ENCODE peak calls at places on chromosomes 3 and 15, in four cellular contexts. V, J, I and Z are unnamed samples.

GRCh38 chr15:71781179-71781964 is 29.0 kb upstream of the NR2E3 start:
- DNase-seq in J (no peak), I (no peak), V (peak), Z (no peak)

GRCh38 chr3:113043686-113044085 is 52.9 kb downstream of the GTPBP8 start:
- DNase-seq in J (no peak), V (no peak), I (no peak), Z (no peak)

GRCh38 chr3:107524214-107525100 is 1.7 kb downstream of the BBX start:
- DNase-seq in J (peak), I (peak), V (peak), Z (peak)

GRCh38 chr3:29525254-29525881 is 244.5 kb downstream of the RBMS3 start:
- DNase-seq in V (no peak), I (no peak), J (peak), Z (peak)

GRCh38 chr15:76310470-76311070 is 699 bp downstream of the ETFA start:
- DNase-seq in I (no peak), J (no peak), V (no peak), Z (peak)

GRCh38 chr3:71103430-71103881 is 480.1 kb downstream of the FOXP1 start:
- DNase-seq in J (peak), I (peak), V (no peak), Z (peak)

GRCh38 chr15:47473857-47474256 is 243.4 kb upstream of the SEMA6D start:
- DNase-seq in V (no peak), J (peak), I (no peak), Z (no peak)

GRCh38 chr15:76190070-76190564 is 121.2 kb downstream of the ETFA start:
- DNase-seq in I (no peak), J (no peak), V (no peak), Z (no peak)

GRCh38 chr3:17631617-17632016 is 110.8 kb downstream of the TBC1D5 start:
- DNase-seq in J (no peak), I (no peak), V (no peak), Z (no peak)

GRCh38 chr3:188468196-188468595 is 314.2 kb downstream of the LPP start:
- DNase-seq in V (no peak), J (no peak), I (no peak), Z (peak)

GRCh38 chr3:44525060-44525459 is 29.9 kb upstream of the ZKSCAN7 start:
- DNase-seq in J (no peak), I (no peak), V (no peak), Z (no peak)

GRCh38 chr15:68586274-68586961 is 7.6 kb downstream of the CORO2B start:
- DNase-seq in J (no peak), I (no peak), V (peak), Z (peak)

GRCh38 chr15:75138016-75138999 is 63.4 kb upstream of the C15orf39 start:
- DNase-seq in V (no peak), I (no peak), J (no peak), Z (no peak)

GRCh38 chr15:68843425-68844311 is 23.0 kb upstream of the ANP32A start:
- DNase-seq in V (no peak), J (peak), I (peak), Z (peak)

GRCh38 chr3:125186800-125187598 is 25.5 kb downstream of the SLC12A8 start:
- DNase-seq in V (no peak), I (no peak), J (no peak), Z (no peak)

GRCh38 chr3:36840453-36840921 is 76.1 kb upstream of the DCLK3 start:
- DNase-seq in I (no peak), V (no peak), J (no peak), Z (no peak)

GRCh38 chr15:66378814-66379430 is 7.8 kb upstream of the MAP2K1 start:
- DNase-seq in V (no peak), I (no peak), J (no peak), Z (no peak)

GRCh38 chr15:27847775-27848710 is 251.1 kb downstream of the OCA2 start:
- DNase-seq in V (no peak), J (no peak), I (no peak), Z (no peak)

GRCh38 chr15:60079210-60079609 is 75.1 kb downstream of the FOXB1 start:
- DNase-seq in J (no peak), V (no peak), I (no peak), Z (peak)

GRCh38 chr3:143252931-143253330 is 133.4 kb downstream of the CHST2 start:
- DNase-seq in V (no peak), J (no peak), I (no peak), Z (no peak)

GRCh38 chr15:33007295-33007855 is 187.1 kb downstream of the FMN1 start:
- DNase-seq in I (no peak), V (peak), J (no peak), Z (peak)

GRCh38 chr15:39388118-39388517 is 192.8 kb upstream of the THBS1 start:
- DNase-seq in V (no peak), I (no peak), J (no peak), Z (no peak)

GRCh38 chr3:64150527-64151238 is 74.6 kb downstream of the PRICKLE2 start:
- DNase-seq in V (peak), I (peak), J (peak), Z (peak)

GRCh38 chr15:39784638-39785037 is 2.0 kb upstream of the FSIP1 start:
- DNase-seq in J (no peak), V (no peak), I (no peak), Z (no peak)

GRCh38 chr3:47379488-47379899 is 1.3 kb upstream of the PTPN23 start:
- DNase-seq in V (no peak), J (no peak), I (no peak), Z (no peak)

GRCh38 chr3:186823391-186823790 is 17.1 kb upstream of the RFC4 start:
- DNase-seq in J (no peak), I (no peak), V (no peak), Z (no peak)

GRCh38 chr3:8734137-8734878 is 706 bp downstream of the CAV3 start:
- DNase-seq in I (no peak), J (no peak), V (no peak), Z (peak)

GRCh38 chr3:189392969-189393368 is 221.2 kb downstream of the TPRG1 start:
- DNase-seq in I (no peak), V (peak), J (peak), Z (peak)

GRCh38 chr15:36109943-36110658 is 469.3 kb upstream of the CDIN1 start:
- DNase-seq in V (peak), J (peak), I (no peak), Z (peak)

GRCh38 chr15:59268980-59269472 is 62.4 kb downstream of the LDHAL6B start:
- DNase-seq in I (no peak), V (peak), J (no peak), Z (peak)

GRCh38 chr3:184761120-184761841 is 49.4 kb upstream of the MAGEF1 start:
- DNase-seq in I (no peak), V (no peak), J (peak), Z (no peak)

GRCh38 chr3:125587039-125587664 is 8.1 kb downstream of the OSBPL11 start:
- DNase-seq in J (no peak), V (peak), I (no peak), Z (peak)

GRCh38 chr15:46996331-46996730 is 721.0 kb upstream of the SEMA6D start:
- DNase-seq in I (no peak), J (no peak), V (peak), Z (no peak)

GRCh38 chr15:67137951-67138935 is 72.8 kb downstream of the SMAD3 start:
- DNase-seq in I (no peak), V (peak), J (no peak), Z (no peak)

GRCh38 chr3:170357920-170358854 is 672 bp downstream of the SKIL start:
- DNase-seq in V (peak), I (peak), J (peak), Z (peak)

GRCh38 chr3:194976049-194976451 is 290.4 kb downstream of the FAM43A start:
- DNase-seq in V (no peak), I (peak), J (peak), Z (no peak)

GRCh38 chr3:64251019-64251418 is 25.8 kb upstream of the PRICKLE2 start:
- DNase-seq in I (no peak), V (no peak), J (no peak), Z (no peak)

GRCh38 chr3:104596551-104596950 is 770.2 kb upstream of the ALCAM start:
- DNase-seq in V (peak), J (peak), I (no peak), Z (peak)

GRCh38 chr3:34248352-34248751 is 449.9 kb downstream of the PDCD6IP start:
- DNase-seq in V (no peak), I (no peak), J (no peak), Z (no peak)

GRCh38 chr3:79515072-79515471 is 252.7 kb downstream of the ROBO1 start:
- DNase-seq in I (no peak), V (no peak), J (no peak), Z (no peak)

GRCh38 chr3:79521221-79521848 is 246.5 kb downstream of the ROBO1 start:
- DNase-seq in J (no peak), I (no peak), V (peak), Z (peak)

GRCh38 chr3:79516795-79517194 is 251.0 kb downstream of the ROBO1 start:
- DNase-seq in I (no peak), J (no peak), V (peak), Z (peak)

GRCh38 chr3:79517766-79518413 is 249.9 kb downstream of the ROBO1 start:
- DNase-seq in V (peak), I (no peak), J (peak), Z (peak)
- TF ChIP-seq CTCF in V (peak), I (peak), J (peak), Z (peak)

GRCh38 chr15:89851665-89852341 is 37.2 kb upstream of the ANPEP start:
- DNase-seq in V (peak), J (no peak), I (no peak), Z (peak)

GRCh38 chr15:89852342-89853005 is 37.8 kb upstream of the ANPEP start:
- DNase-seq in V (no peak), J (no peak), I (no peak), Z (peak)

GRCh38 chr15:89857673-89858072 is 36.1 kb downstream of the AP3S2 start:
- DNase-seq in J (peak), I (no peak), V (no peak), Z (no peak)

GRCh38 chr15:89858661-89859458 is 34.9 kb downstream of the AP3S2 start:
- DNase-seq in V (no peak), J (no peak), I (no peak), Z (peak)

GRCh38 chr15:89855948-89856347 is 37.8 kb downstream of the AP3S2 start:
- DNase-seq in J (no peak), V (no peak), I (no peak), Z (no peak)
- TF ChIP-seq CTCF in J (no peak), V (no peak), I (no peak), Z (no peak)

GRCh38 chr3:129120254-129121004 is 1.2 kb downstream of the RAB43 start:
- DNase-seq in V (peak), I (peak), J (peak), Z (peak)
- TF ChIP-seq CTCF in V (peak), I (peak), J (peak), Z (no peak)

GRCh38 chr3:180690061-180690460 is 10.8 kb upstream of the CCDC39 start:
- DNase-seq in V (peak), J (no peak), I (no peak), Z (peak)
- TF ChIP-seq CTCF in V (no peak), J (no peak), I (no peak), Z (peak)

GRCh38 chr15:97750071-97750470 is 210.4 kb upstream of the ARRDC4 start:
- DNase-seq in I (no peak), J (no peak), V (no peak), Z (no peak)

GRCh38 chr15:97748576-97748975 is 211.9 kb upstream of the ARRDC4 start:
- DNase-seq in V (no peak), I (no peak), J (no peak), Z (no peak)

GRCh38 chr15:97747342-97747741 is 213.2 kb upstream of the ARRDC4 start:
- DNase-seq in I (no peak), J (no peak), V (no peak), Z (no peak)

DNA sequence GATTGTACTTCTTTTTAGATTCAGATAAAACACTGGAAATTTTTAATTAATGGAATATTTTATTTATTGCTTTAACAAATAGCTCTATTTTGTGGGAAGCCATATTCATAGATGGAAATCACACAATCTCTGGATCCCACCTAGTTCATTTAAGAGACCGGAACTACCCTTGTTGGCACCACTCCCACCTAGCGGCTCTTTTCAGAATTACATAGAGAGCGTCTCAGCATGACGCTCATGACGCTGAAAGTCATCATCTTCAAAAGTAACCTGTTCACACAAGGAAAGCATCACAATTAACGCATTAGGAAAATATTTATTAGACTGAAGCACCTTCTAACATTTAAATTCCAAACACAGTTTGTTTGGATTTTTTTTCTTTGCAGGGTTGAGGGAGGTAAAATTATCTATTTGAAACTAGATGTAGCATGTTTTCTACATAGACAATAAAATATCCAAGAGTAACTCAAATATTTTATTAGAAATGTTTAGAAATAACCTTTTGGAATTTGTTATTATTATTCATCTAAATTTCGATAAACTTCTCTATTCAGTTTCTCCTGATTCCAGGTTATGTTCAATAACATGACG is 214.9 kb upstream of the ARRDC4 start:
- DNase-seq in J (peak), V (peak), I (no peak), Z (peak)
- TF ChIP-seq CTCF in J (peak), V (peak), I (peak), Z (peak)

GRCh38 chr3:108669211-108669610 is 79.7 kb downstream of the DZIP3 start:
- DNase-seq in V (no peak), I (no peak), J (no peak), Z (no peak)
- TF ChIP-seq CTCF in V (no peak), I (no peak), J (no peak), Z (no peak)

GRCh38 chr3:129651316-129652202 is 45.1 kb upstream of the PLXND1 start:
- DNase-seq in J (no peak), I (no peak), V (peak), Z (peak)
- TF ChIP-seq CTCF in J (no peak), I (no peak), V (no peak), Z (no peak)

GRCh38 chr3:191699546-191699945 is 238.6 kb downstream of the PYDC2 start:
- DNase-seq in J (no peak), V (no peak), I (no peak), Z (no peak)

GRCh38 chr3:191707817-191708216 is 246.9 kb downstream of the PYDC2 start:
- DNase-seq in I (no peak), V (no peak), J (no peak), Z (no peak)

GRCh38 chr3:191696356-191696755 is 235.4 kb downstream of the PYDC2 start:
- DNase-seq in J (no peak), I (no peak), V (no peak), Z (peak)

GRCh38 chr3:191702121-191702520 is 241.2 kb downstream of the PYDC2 start:
- DNase-seq in J (no peak), I (no peak), V (no peak), Z (no peak)
- TF ChIP-seq CTCF in J (no peak), I (no peak), V (no peak), Z (no peak)

DNA sequence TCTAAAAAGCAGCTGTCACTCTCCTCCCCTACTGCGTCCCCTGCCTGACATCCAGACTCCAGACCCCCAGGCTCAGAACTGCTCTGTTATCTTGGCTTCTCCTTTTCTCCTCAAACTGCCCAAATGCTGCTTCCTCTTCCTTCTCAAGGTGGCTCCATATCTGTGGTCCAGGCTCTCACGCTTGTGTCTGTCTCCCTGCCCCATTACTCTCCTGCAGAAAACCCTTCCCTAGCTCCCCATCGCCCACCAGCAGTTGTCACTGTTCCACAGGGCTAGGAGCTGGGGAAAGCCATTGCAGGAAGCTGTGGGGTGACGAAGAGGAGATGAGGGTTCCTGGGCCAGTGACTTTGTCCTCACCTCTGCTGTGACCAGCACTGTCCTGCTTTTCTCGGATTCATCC is 30.7 kb upstream of the CGNL1 start:
- DNase-seq in V (no peak), I (no peak), J (no peak), Z (peak)
- TF ChIP-seq CTCF in V (no peak), I (no peak), J (peak), Z (peak)